ENCODE peak calls at places on chromosomes 4 and X, in ten cellular contexts. G is anterior cingulate cortex; B is nucleus accumbens; K is NCI-H460; V is GM13977; A is kidney tubule cell; J is EL; C is osteocyte; U is left cardiac atrium; H is central memory CD8-positive, alpha-beta T cell. N is an unnamed sample.

GRCh38 chr4:158163941-158164665 is 8.7 kb downstream of the GASK1B start:
- DNase-seq in B (no peak), J (no peak), G (no peak), K (no peak), H (no peak), C (no peak), V (no peak), U (no peak), A (no peak), N (no peak)

GRCh38 chrX:11367609-11368430 is 74.6 kb downstream of the AMELX start:
- DNase-seq in J (peak; percentile 42), G (no peak), B (no peak), H (no peak), C (no peak), A (peak; percentile 52), U (no peak), V (no peak), K (no peak), N (no peak)

GRCh38 chr4:137367608-137368007 is 164.7 kb downstream of the PCDH18 start:
- DNase-seq in B (no peak), C (no peak), U (no peak), J (peak; percentile 74), V (no peak), H (no peak), A (no peak), G (no peak), K (no peak), N (no peak)

GRCh38 chr4:18695733-18696527 is 674.4 kb upstream of the LCORL start:
- DNase-seq in K (no peak), U (no peak), H (no peak), G (no peak), C (no peak), B (no peak), A (no peak), V (no peak), J (no peak), N (no peak)

GRCh38 chr4:1031956-1032795 is 20.8 kb downstream of the FGFRL1 start:
- DNase-seq in V (no peak), A (no peak), J (no peak), U (no peak), K (no peak), B (no peak), H (no peak), G (no peak), C (no peak), N (no peak)

GRCh38 chrX:43581888-43582539 is 74.1 kb upstream of the MAOA start:
- DNase-seq in A (no peak), H (no peak), C (no peak), J (no peak), K (no peak), V (no peak), G (no peak), U (no peak), B (no peak), N (no peak)

GRCh38 chrX:7514871-7515599 is 327.9 kb upstream of the VCX start:
- DNase-seq in G (no peak), C (no peak), B (no peak), A (peak; percentile 95), U (no peak), K (no peak), H (no peak), V (no peak), J (peak; percentile 59), N (no peak)

GRCh38 chr4:88605744-88606143 is 13.5 kb downstream of the HERC3 start:
- DNase-seq in H (no peak), K (no peak), B (no peak), G (no peak), J (no peak), U (no peak), A (no peak), C (no peak), V (no peak), N (no peak)

N was measured in NCI-H1092.